ENCODE peak calls at places on chromosomes 6 and 20, in six cellular contexts. F, Y, H, G, N and W are unnamed samples.

GRCh38 chr20:35901678-35902544 is 52.4 kb downstream of the SCAND1 start:
- DNase-seq in F (no peak), Y (peak), H (no peak), G (peak), N (no peak), W (peak)

GRCh38 chr6:51678905-51679620 is 408.4 kb downstream of the PKHD1 start:
- DNase-seq in F (peak), Y (no peak), H (no peak), G (no peak), N (no peak), W (no peak)

GRCh38 chr20:36950432-36951197 is 893 bp downstream of the SAMHD1 start:
- DNase-seq in F (peak), Y (no peak), H (peak), G (no peak), N (peak), W (peak)

GRCh38 chr20:9886227-9886626 is 47.4 kb upstream of the PAK5 start:
- DNase-seq in F (no peak), Y (no peak), H (no peak), G (peak), N (no peak), W (no peak)

GRCh38 chr6:106857771-106858652 is 116.5 kb downstream of the CD24 start:
- DNase-seq in F (no peak), Y (no peak), H (no peak), G (no peak), N (no peak), W (no peak)

GRCh38 chr6:138307816-138308727 is 69.6 kb upstream of the SMIM28 start:
- DNase-seq in F (no peak), Y (peak), H (no peak), G (no peak), N (peak), W (peak)

GRCh38 chr20:62735331-62735821 is 26.7 kb downstream of the NTSR1 start:
- DNase-seq in F (no peak), Y (no peak), H (peak), G (no peak), N (no peak), W (no peak)

GRCh38 chr6:13511913-13512717 is 24.7 kb upstream of the GFOD1 start:
- DNase-seq in F (no peak), Y (no peak), H (no peak), G (no peak), N (no peak), W (no peak)

GRCh38 chr6:163132050-163132750 is 282.3 kb upstream of the QKI start:
- DNase-seq in F (no peak), Y (peak), H (no peak), G (peak), N (no peak), W (no peak)

GRCh38 chr6:4603291-4603690 is 172.9 kb upstream of the CDYL start:
- DNase-seq in F (no peak), Y (peak), H (no peak), G (peak), N (no peak), W (peak)

GRCh38 chr6:155014715-155015300 is 19.7 kb downstream of the TIAM2 start:
- DNase-seq in F (no peak), Y (peak), H (no peak), G (peak), N (no peak), W (peak)

GRCh38 chr6:166415306-166415705 is 32.6 kb upstream of the MPC1 start:
- DNase-seq in F (no peak), Y (no peak), H (peak), G (no peak), N (no peak), W (no peak)

GRCh38 chr6:170316071-170316470 is 9.5 kb downstream of the FAM120B start:
- DNase-seq in F (no peak), Y (no peak), H (no peak), G (peak), N (no peak), W (no peak)

GRCh38 chr6:139823099-139823807 is 448.8 kb upstream of the CITED2 start:
- DNase-seq in F (no peak), Y (no peak), H (no peak), G (no peak), N (no peak), W (no peak)

GRCh38 chr20:401682-402495 is 6.2 kb upstream of the RBCK1 start:
- DNase-seq in F (no peak), Y (peak), H (no peak), G (peak), N (no peak), W (peak)

GRCh38 chr20:3749689-3750639 is 17.5 kb downstream of the HSPA12B start:
- DNase-seq in F (no peak), Y (no peak), H (no peak), G (no peak), N (no peak), W (no peak)

GRCh38 chr20:3753098-3753497 is 14.5 kb downstream of the ADISSP start:
- DNase-seq in F (no peak), Y (peak), H (peak), G (peak), N (peak), W (peak)

GRCh38 chr20:3751664-3752385 is 15.7 kb downstream of the ADISSP start:
- DNase-seq in F (no peak), Y (no peak), H (peak), G (peak), N (no peak), W (no peak)

GRCh38 chr20:3752386-3752759 is 15.2 kb downstream of the ADISSP start:
- DNase-seq in F (no peak), Y (no peak), H (no peak), G (no peak), N (no peak), W (no peak)

GRCh38 chr20:3751284-3751663 is 16.3 kb downstream of the ADISSP start:
- DNase-seq in F (no peak), Y (no peak), H (no peak), G (no peak), N (no peak), W (no peak)
- TF ChIP-seq CTCF in F (no peak), Y (peak), H (no peak), G (no peak), N (no peak), W (no peak)

DNA sequence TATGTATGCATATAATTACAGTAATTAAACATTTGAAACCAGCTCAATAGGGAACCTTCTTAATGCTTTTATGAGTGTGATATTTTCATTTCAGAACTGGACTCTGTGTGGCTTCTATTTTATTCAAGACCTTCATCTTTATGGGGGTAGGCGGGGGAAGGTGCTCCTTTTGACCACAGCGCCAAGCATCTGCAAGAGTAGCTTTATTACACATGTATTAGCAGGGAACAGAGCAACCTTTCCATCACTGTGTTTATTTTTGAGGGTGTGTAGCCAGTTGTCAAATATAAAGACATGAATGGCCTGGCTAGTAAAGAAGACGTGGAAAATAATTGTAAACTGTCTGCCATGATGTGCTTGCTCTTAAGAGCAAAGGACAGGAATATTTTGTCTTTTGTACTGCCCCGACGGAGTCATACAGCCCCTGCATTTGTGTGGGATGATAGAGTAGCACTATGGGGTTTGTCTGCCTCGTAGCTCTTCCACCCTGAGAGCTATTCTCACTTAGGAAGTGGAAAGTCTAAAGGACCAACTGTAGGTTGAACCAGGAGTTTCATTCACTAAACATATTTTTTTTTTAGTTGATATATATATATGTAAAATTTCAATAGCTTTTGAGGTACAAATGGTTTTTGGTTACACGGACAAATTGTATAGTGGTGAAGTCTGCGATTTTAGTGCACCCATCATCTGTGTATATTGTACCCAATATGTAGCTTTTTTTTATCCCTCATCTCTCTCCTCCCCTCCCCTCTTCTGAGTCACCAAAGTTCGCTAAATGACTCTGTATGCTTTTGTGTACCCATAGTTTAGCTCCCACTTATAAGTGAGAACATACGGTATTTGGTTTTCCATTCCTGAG is 91.2 kb downstream of the CARMIL1 start:
- DNase-seq in F (peak), Y (no peak), H (no peak), G (no peak), N (peak), W (no peak)
- H3K4me3 ChIP-seq in F (peak), Y (no peak), H (peak), G (no peak), N (no peak), W (no peak)

GRCh38 chr6:68710916-68711315 is 75.8 kb downstream of the ADGRB3 start:
- DNase-seq in F (no peak), Y (no peak), H (no peak), G (no peak), N (no peak), W (no peak)
- TF ChIP-seq CTCF in F (no peak), Y (no peak), H (no peak), G (no peak), N (no peak), W (no peak)

GRCh38 chr6:89311853-89312531 is 3.1 kb downstream of the GABRR2 start:
- DNase-seq in F (no peak), Y (peak), H (no peak), G (peak), N (peak), W (peak)
- H3K4me3 ChIP-seq in F (no peak), Y (no peak), H (no peak), G (no peak), N (peak), W (peak)

GRCh38 chr6:34027939-34028441 is 117.9 kb downstream of the GRM4 start:
- DNase-seq in F (no peak), Y (no peak), H (no peak), G (no peak), N (no peak), W (no peak)
- TF ChIP-seq CTCF in F (no peak), Y (no peak), H (no peak), G (no peak), N (no peak), W (no peak)

DNA sequence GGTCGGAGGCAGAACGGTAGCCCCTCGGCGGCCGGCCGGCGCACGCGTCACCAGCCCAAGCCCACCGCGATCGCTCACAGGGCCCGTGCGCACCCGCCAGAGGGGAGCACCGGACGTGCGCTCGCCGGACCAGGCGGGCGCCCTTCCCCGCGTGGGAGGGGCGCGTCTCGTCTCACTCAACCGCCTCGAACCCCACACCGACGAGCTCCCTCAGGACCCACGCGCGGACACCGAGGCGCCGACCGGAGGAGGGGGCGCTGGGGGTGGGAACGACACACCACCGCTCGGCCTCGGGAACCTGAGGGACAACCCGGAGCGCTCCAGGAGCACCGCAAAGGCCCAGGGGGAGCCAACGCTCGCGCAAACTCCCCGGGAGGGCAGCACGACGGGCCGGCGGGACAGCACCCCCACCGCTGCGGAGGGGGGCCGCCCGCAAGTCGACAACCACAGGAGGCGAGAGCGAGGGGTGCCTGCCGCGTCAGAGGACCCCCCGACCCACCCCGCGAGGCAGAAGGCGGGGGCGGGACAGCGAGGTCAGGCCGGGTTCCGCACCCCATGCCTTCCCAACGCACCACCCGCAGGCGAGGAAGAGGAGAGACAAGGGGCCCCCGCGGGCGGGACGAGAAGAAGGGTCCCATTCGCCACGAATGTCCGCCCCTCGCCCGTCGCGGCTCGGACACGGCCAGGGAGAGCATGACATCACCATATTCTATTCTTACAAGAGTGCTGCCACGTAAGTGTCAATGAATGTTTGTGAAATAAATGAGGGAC is 512.7 kb upstream of the ZNF337 start:
- DNase-seq in F (no peak), Y (no peak), H (peak), G (peak), N (no peak), W (peak)
- H3K4me3 ChIP-seq in F (no peak), Y (no peak), H (peak), G (peak), N (no peak), W (no peak)